ENCODE peak calls at places on chromosomes 7 and 10, in four cellular contexts. F, O, M and Q are unnamed samples.
A peak's percentile ranks its signal among the peaks of the same experiment; 100 is the strongest.

GRCh38 chr10:124090630-124091209 is 2.7 kb downstream of the CHST15 start:
- DNase-seq in M (no peak), O (no peak), F (no peak), Q (no peak)

GRCh38 chr10:89537361-89537760 is 2.0 kb upstream of the SLC16A12 start:
- DNase-seq in F (no peak), M (no peak), O (no peak), Q (no peak)

GRCh38 chr10:122152544-122152943 is 118.6 kb upstream of the BTBD16 start:
- DNase-seq in O (no peak), F (peak; percentile 90), M (no peak), Q (no peak)

GRCh38 chr7:158689500-158689899 is 15.1 kb downstream of the NCAPG2 start:
- DNase-seq in F (no peak), O (no peak), M (no peak), Q (no peak)

GRCh38 chr7:112204776-112205347 is 1.3 kb downstream of the DOCK4 start:
- DNase-seq in M (no peak), O (peak; percentile 22), F (peak; percentile 31), Q (no peak)

GRCh38 chr7:37441405-37441797 is 7.3 kb downstream of the ELMO1 start:
- DNase-seq in F (no peak), M (no peak), O (no peak), Q (no peak)

GRCh38 chr7:11298220-11298619 is 324.5 kb downstream of the PHF14 start:
- DNase-seq in F (no peak), M (no peak), O (no peak), Q (peak; percentile 22)

GRCh38 chr7:39321909-39322498 is 244.2 kb upstream of the YAE1 start:
- DNase-seq in F (no peak), O (no peak), M (no peak), Q (no peak)

GRCh38 chr7:1359681-1360485 is 99.4 kb downstream of the MICALL2 start:
- DNase-seq in F (no peak), M (no peak), O (no peak), Q (no peak)

GRCh38 chr7:69844264-69844868 is 246.1 kb downstream of the AUTS2 start:
- DNase-seq in F (no peak), M (no peak), O (no peak), Q (no peak)

DNA sequence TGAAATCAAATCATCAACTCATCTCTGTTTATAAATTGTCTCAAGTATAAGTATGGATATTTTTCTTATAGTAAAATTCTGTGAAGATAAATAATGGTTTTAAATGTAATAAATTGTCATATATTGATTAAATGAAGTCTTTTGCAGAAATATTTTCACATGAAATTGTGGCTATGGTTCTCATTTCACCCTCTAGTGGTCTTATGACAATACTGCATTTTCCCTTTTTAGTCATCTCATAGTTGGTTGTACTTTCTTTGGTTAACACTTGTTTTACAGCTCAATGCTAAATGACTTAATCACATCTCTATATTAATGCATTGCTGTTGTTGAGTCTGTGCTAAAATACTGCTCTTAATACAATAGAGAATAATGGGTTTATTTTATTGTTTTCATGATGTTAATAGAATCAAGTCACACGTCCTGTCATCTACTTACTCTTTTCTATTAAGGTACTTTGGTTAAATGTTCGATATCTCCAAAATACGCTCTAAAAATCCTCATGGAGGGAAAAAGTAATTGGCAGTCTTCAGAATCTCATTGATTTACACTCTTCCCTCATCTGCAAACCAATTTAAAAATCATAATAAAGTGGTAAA is 38.0 kb upstream of the CACNA2D1 start:
- DNase-seq in F (peak; percentile 58), M (peak; percentile 0), O (no peak), Q (peak; percentile 40)
- H3K4me3 ChIP-seq in F (no peak overlapping the region), M (no peak overlapping the region), O (no peak overlapping the region), Q (no peak overlapping the region)

GRCh38 chr10:33276282-33276923 is 58.1 kb downstream of the NRP1 start:
- DNase-seq in F (no peak), O (no peak), M (no peak), Q (no peak)
- H3K4me1 ChIP-seq in F (peaks cover 38% of the 10 kb centered on the region), O (no peaks in the 10 kb centered on the region), M (no peaks in the 10 kb centered on the region), Q (peaks cover 34% of the 10 kb centered on the region)

DNA sequence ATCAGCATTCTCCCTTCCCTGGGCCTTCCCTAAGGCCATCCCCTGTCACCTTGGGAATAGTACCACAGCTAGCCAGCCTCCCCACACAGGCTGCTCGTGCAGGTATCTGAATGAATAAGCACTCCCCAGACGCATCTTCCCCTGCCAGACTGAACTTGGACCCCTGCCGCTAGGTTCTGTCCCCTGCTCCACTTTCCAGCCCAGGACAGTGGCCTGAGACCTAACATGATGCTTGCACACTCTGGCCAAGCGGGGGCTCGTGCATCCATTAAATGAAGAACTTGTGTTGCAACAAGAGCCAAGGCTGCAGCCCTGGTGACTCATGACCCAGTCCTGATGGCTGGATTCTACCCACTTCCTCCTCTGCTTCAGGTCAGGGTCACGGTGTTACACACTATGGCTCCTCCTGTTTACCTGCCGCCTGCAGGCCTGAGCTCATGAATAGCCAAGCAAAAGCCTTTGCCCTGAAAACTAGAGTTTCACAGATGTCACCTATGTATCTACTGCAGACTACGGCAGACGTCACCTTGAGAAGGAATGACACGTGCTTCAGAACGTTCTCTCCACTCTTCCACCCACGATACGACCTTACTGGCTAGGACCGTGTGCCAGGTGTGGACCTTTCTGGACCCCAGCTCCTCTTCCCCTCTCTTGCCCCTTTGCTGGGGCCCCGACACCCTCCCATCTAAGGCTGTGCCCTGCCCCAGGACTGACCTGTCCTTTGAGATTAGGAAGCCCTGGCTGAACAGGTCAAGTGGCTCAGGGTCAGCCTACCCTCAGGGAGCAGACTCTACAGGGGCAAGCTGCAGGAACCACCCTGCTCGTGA is 6.5 kb downstream of the ASB13 start:
- DNase-seq in O (no peak), M (no peak), F (peak; percentile 62), Q (no peak)
- H3K4me3 ChIP-seq in O (no peak overlapping the region), M (no peak overlapping the region), F (no peak overlapping the region), Q (no peak overlapping the region)

GRCh38 chr7:116697152-116697551 is 25.2 kb downstream of the MET start:
- DNase-seq in O (no peak), F (no peak), M (no peak), Q (no peak)
- H3K4me1 ChIP-seq in O (no peaks in the 10 kb centered on the region), F (peaks cover 2% of the 10 kb centered on the region), M (no peaks in the 10 kb centered on the region), Q (no peaks in the 10 kb centered on the region)

GRCh38 chr10:86970887-86971145 is 2.5 kb downstream of the ADIRF start:
- DNase-seq in F (no peak), O (no peak), M (no peak), Q (no peak)

GRCh38 chr10:86970152-86970886 is 2.0 kb downstream of the ADIRF start:
- DNase-seq in F (peak; percentile 56), O (no peak), M (no peak), Q (no peak)

GRCh38 chr10:86968994-86969355 is 693 bp downstream of the ADIRF start:
- DNase-seq in F (no peak), M (no peak), O (no peak), Q (no peak)

GRCh38 chr10:86968271-86968993 is at the start of gene ADIRF:
- DNase-seq in O (no peak), F (no peak), M (no peak), Q (no peak)

DNA sequence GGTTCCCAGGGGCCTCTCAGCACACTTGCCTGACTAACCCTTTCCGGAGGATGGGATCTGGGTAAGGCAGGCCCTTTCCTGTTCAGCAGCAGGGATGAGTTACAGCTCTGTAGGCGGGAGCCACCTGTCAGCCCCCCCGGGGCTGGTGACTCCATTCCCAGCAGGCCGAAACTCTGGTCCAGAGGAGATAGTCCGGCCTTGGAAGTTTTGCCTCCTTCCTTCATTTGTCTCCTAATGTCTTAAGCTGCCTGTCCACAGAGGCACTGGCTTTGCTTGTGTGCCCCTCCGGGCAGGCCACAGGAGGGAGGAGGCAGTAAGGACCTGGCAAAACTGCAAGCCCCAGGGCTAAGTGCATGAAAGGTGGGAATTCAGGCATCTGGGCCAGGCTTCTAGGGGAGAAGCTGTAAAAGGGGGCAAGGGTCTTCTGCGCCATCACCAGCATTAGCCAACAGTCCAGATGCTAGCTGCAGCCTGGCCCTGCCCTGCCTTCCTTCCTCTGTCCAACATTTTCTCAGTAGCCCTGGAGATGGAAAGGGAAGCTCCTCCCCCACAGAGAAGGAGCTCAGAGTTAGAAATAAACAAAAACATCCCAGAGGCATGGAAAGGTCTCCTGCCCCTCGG is 1.2 kb downstream of the ADIRF start:
- DNase-seq in O (no peak), M (no peak), F (peak; percentile 57), Q (peak; percentile 41)
- H3K4me3 ChIP-seq in O (no peak overlapping the region), M (no peak overlapping the region), F (peak overlapping the region; percentile 36), Q (no peak overlapping the region)

DNA sequence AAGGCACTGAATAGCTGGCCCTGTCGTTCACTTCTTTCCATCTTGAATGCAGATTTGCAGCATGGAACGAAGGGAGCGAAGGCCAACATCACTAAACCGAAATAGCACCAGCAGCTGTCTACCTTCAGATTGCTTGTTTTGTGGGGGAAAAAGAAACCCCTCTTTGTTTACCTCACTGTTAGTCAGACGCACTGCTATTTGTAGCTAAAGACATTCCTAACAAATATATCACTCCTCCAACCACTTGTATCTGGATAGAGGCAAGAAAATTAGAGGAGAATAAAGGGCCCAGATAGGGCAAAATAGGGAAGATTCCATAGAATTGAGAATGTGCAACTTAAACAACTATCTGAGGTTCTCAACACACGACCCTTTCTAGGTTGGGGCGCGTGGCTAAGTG is 26.5 kb downstream of the ANK3 start:
- DNase-seq in M (no peak), O (no peak), F (no peak), Q (no peak)
- H3K4me1 ChIP-seq in M (peaks cover 2% of the 10 kb centered on the region), O (no peaks in the 10 kb centered on the region), F (no peaks in the 10 kb centered on the region), Q (peaks cover 12% of the 10 kb centered on the region)